ENCODE peak calls at places on chromosome 10, in nine cellular contexts. O is Calu3, W is T-helper 9 cell, A is Peyer's patch, N is NCI-H524, P is coronary artery, Q is hippocampal formation, C is foreskin keratinocyte, R is T1000. Z is an unnamed sample.

GRCh38 chr10:48444266-48444665 is 137.8 kb downstream of the MAPK8 start:
- DNase-seq in P (no peak), O (no peak), W (no peak), R (no peak), Q (no peak), C (no peak), N (peak), A (peak), Z (no peak)

GRCh38 chr10:98676895-98677294 is 230.2 kb upstream of the HPS1 start:
- DNase-seq in O (no peak), P (no peak), A (no peak), R (no peak), W (no peak), N (no peak), Q (no peak), C (no peak), Z (no peak)

GRCh38 chr10:35640474-35640873 is 1.6 kb downstream of the FZD8 start:
- DNase-seq in C (no peak), P (no peak), O (peak), A (peak), Q (peak), W (peak), N (peak), R (peak), Z (no peak)

GRCh38 chr10:14282271-14282670 is 48.5 kb downstream of the FRMD4A start:
- DNase-seq in A (no peak), N (no peak), O (no peak), Q (no peak), R (peak), W (no peak), C (peak), P (no peak), Z (no peak)

GRCh38 chr10:119090968-119091367 is 10.4 kb upstream of the EIF3A start:
- DNase-seq in A (no peak), Q (no peak), N (no peak), W (peak), P (no peak), R (peak), C (peak), O (peak), Z (no peak)

GRCh38 chr10:115854740-115855435 is 418.1 kb downstream of the GFRA1 start:
- DNase-seq in N (no peak), Q (no peak), W (no peak), R (no peak), P (no peak), A (no peak), O (no peak), C (peak), Z (no peak)

GRCh38 chr10:84701321-84701720 is 372.9 kb downstream of the CCSER2 start:
- DNase-seq in R (no peak), W (no peak), Q (no peak), N (no peak), C (no peak), A (no peak), P (no peak), O (no peak), Z (no peak)

GRCh38 chr10:6786579-6787031 is 206.5 kb upstream of the PRKCQ start:
- DNase-seq in P (no peak), A (no peak), N (peak), O (no peak), Q (peak), W (no peak), R (no peak), C (peak), Z (no peak)

GRCh38 chr10:4763960-4764428 is 62.0 kb upstream of the AKR1E2 start:
- DNase-seq in A (no peak), C (peak), W (no peak), N (no peak), R (no peak), Q (no peak), O (peak), P (no peak), Z (no peak)

GRCh38 chr10:127853868-127854768 is 38.6 kb downstream of the CLRN3 start:
- DNase-seq in C (no peak), Q (peak), R (no peak), N (peak), P (peak), O (peak), W (peak), A (peak), Z (no peak)

GRCh38 chr10:32957341-32958084 is 517 bp downstream of the ITGB1 start:
- DNase-seq in W (no peak), P (peak), A (peak), R (peak), C (no peak), O (peak), N (peak), Q (no peak), Z (peak)

GRCh38 chr10:104277785-104278184 is 8.8 kb downstream of the GSTO2 start:
- DNase-seq in W (no peak), Q (no peak), C (no peak), P (no peak), O (no peak), N (no peak), R (no peak), A (no peak), Z (no peak)

GRCh38 chr10:44702531-44702930 is 208.6 kb upstream of the TMEM72 start:
- DNase-seq in O (no peak), N (no peak), R (no peak), P (no peak), W (no peak), Q (no peak), C (no peak), A (no peak), Z (no peak)

GRCh38 chr10:19785366-19785765 is 30.9 kb upstream of the PLXDC2 start:
- DNase-seq in C (no peak), W (no peak), Q (no peak), A (no peak), P (no peak), R (no peak), O (no peak), N (peak), Z (no peak)

GRCh38 chr10:86247588-86247987 is 119.0 kb downstream of the GRID1 start:
- DNase-seq in P (no peak), W (no peak), Q (no peak), N (no peak), R (no peak), O (no peak), C (no peak), A (no peak), Z (no peak)

GRCh38 chr10:48364659-48365405 is 58.4 kb downstream of the MAPK8 start:
- DNase-seq in O (no peak), R (no peak), N (no peak), W (no peak), A (no peak), Q (peak), C (no peak), P (no peak), Z (no peak)

GRCh38 chr10:102121739-102122372 is 1.7 kb upstream of the LDB1 start:
- DNase-seq in N (peak), A (no peak), O (no peak), R (no peak), Q (no peak), C (no peak), P (no peak), W (no peak), Z (no peak)

GRCh38 chr10:104844073-104844472 is 203.0 kb downstream of the SORCS3 start:
- DNase-seq in O (no peak), A (no peak), N (no peak), P (no peak), C (no peak), R (no peak), Q (no peak), W (no peak), Z (no peak)

GRCh38 chr10:46299531-46300366 is 13.0 kb downstream of the ANTXRL start:
- DNase-seq in C (no peak), W (no peak), O (no peak), R (no peak), N (peak), A (peak), Q (no peak), P (no peak), Z (no peak)

GRCh38 chr10:102835007-102835482 is 2.2 kb downstream of the CYP17A1 start:
- DNase-seq in P (no peak), R (peak), N (peak), O (peak), Q (peak), A (peak), C (no peak), W (peak), Z (peak)

GRCh38 chr10:128035557-128035973 is 90.7 kb downstream of the MKI67 start:
- DNase-seq in C (no peak), P (no peak), N (no peak), W (peak), Q (no peak), R (no peak), A (peak), O (peak), Z (no peak)

GRCh38 chr10:103276941-103277712 is at the start of gene INA:
- DNase-seq in Q (no peak), O (peak), W (no peak), N (peak), R (peak), C (no peak), P (no peak), A (no peak), Z (no peak)

GRCh38 chr10:42836096-42836495 is 53.5 kb downstream of the BMS1 start:
- DNase-seq in A (no peak), P (no peak), N (no peak), Q (no peak), W (no peak), R (no peak), C (no peak), O (no peak), Z (no peak)

GRCh38 chr10:122492955-122493597 is 31.7 kb downstream of the HTRA1 start:
- DNase-seq in P (no peak), R (no peak), N (no peak), A (no peak), W (no peak), C (no peak), Q (no peak), O (no peak), Z (no peak)

GRCh38 chr10:127033569-127034175 is 128.4 kb downstream of the DOCK1 start:
- DNase-seq in R (no peak), A (no peak), N (no peak), P (no peak), W (no peak), C (no peak), O (no peak), Q (no peak), Z (no peak)

GRCh38 chr10:94398762-94399161 is 3.6 kb upstream of the TBC1D12 start:
- DNase-seq in Q (no peak), O (no peak), R (no peak), N (no peak), W (no peak), A (no peak), P (no peak), C (no peak), Z (no peak)

Z was measured in cardiac septum.